ENCODE peak calls at places on chromosome 1, in seven cellular contexts. F is GM12878, C is uterus, O is ovary, D is sigmoid colon, N is HCT116, R is transverse colon. Y is an unnamed sample. For H3K27me3 and H3K9me3, the result is how much of the 10 kb centered on the place peaks cover.

GRCh38 chr1:11473635-11474034 is 5.3 kb upstream of the DISP3 start:
- DNase-seq in N (no peak), F (no peak), D (no peak), O (no peak), C (no peak), R (no peak), Y (no peak)

GRCh38 chr1:196115641-196116040 is 492.6 kb downstream of the KCNT2 start:
- DNase-seq in C (no peak), O (no peak), F (no peak), R (no peak), D (no peak), N (no peak), Y (no peak)

GRCh38 chr1:183454377-183454776 is 17.9 kb upstream of the SMG7 start:
- DNase-seq in R (no peak), O (no peak), C (no peak), N (no peak), D (no peak), F (no peak), Y (no peak)

GRCh38 chr1:203860396-203860951 is 925 bp upstream of the SNRPE start:
- DNase-seq in F (no peak), D (no peak), O (peak), N (no peak), R (peak), C (peak), Y (no peak)

GRCh38 chr1:229406798-229407197 is 27.1 kb downstream of the ACTA1 start:
- DNase-seq in N (no peak), D (no peak), F (no peak), C (no peak), R (peak), O (no peak), Y (no peak)

GRCh38 chr1:68141079-68141800 is 90.8 kb upstream of the DIRAS3 start:
- DNase-seq in R (no peak), N (no peak), F (no peak), D (no peak), O (peak), C (no peak), Y (no peak)

GRCh38 chr1:27408151-27408550 is 15.7 kb downstream of the GPR3 start:
- DNase-seq in D (no peak), F (no peak), R (no peak), N (no peak), O (no peak), C (no peak), Y (no peak)

GRCh38 chr1:17531682-17532487 is 7.6 kb upstream of the ARHGEF10L start:
- DNase-seq in D (peak), N (peak), R (peak), O (peak), C (peak), F (no peak), Y (no peak)

DNA sequence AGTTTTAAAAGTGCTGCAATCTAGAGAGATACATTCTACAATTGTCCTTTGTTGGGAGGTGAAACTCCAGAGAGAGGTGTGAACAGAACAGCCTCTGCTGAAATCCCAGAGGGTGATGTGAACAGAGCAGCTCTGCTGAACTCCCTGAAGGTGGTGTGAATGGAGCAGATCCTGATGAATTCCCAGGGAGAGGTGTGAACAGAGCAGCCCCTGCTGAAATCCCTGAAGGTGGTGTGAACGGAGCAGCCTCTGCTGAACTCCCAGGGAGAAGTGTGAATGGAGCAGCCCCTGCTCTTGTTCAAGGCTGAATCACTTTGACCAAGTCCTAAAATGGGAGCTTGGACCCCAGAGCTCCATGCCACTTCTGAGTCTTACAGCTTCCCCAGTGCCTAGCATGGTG is 94.7 kb downstream of the LACTBL1 start:
- DNase-seq in D (no peak), F (no peak), O (no peak), N (no peak), R (no peak), C (no peak), Y (no peak)
- H3K27me3 ChIP-seq in D (under half), F (under half), O (under half), N (under half), R (under half), C (under half), Y (under half)

DNA sequence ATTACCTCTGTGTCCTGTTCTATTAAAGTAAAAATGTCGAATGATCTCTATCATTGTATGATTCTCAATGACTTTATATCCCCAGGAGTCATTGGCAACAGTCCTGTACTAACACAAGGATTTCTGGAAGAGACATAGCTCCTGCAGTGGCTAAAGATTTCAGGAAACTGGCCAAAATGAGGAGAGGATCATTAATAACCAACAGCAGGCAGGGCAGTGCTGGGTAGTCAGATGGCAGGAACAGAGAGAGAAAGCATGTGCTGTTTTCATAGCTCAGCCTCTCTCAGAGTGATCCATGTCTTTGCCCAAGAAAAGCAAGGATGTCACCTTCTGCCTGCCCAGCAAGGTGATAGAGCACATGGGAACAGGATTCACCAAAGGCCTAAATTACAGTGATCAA is 604.7 kb upstream of the PLXNA2 start:
- DNase-seq in D (no peak), F (no peak), O (no peak), R (no peak), C (no peak), N (no peak), Y (no peak)
- TF ChIP-seq POLR2A in D (no peak), F (no peak), O (no peak), R (no peak), C (no peak), N (no peak), Y (no peak)

GRCh38 chr1:2832506-2833453 is 31.3 kb upstream of the TTC34 start:
- DNase-seq in F (no peak), D (no peak), O (no peak), N (no peak), R (no peak), C (no peak), Y (peak)
- H3K9me3 ChIP-seq in F (under half), D (under half), O (under half), N (under half), R (under half), C (under half), Y (under half)

DNA sequence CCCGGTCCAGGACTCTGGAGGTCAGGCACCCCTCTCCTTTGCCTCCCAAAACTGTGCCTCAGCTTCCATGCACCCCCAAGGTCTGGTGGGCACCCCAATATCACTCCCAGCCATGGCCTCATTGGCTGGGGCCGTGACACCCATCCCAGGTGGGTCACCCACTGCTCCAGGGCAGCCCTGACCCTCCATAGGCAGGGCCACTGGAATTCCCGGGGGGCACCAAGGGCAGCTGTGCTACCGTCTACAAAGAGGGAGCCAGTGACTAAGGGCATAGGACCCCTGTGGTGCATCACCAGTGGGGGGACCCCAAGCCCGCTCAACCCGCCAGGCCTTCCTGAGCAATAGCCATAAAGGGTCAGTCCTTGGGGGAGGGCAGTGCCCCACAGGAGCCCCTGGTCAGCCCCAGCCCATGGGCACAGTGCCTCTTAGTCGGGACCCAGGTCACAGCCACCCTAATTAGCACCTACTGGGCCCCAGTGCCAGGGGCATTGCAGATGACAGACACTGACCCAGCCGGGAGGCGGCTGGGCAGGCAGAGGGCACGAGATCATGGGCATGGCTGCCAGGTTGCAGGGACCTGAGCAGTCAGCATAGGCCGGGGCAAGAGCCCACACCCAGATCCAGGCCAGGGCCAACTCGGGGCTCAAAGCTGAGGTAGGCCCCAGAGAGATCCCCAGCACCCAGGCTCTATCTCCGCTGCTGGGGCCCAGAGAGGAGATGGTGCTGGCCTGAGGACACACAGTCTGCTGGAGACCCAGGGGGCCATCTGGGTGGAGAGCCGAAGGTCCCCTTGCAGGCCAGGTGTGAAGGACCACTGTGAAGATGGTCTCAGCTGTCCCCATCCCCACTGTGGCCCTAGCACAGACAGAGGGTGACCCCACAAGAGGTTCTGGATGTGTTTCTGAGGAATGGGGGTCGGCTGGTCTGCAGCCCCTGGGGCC is 19.0 kb upstream of the ARF1 start:
- DNase-seq in F (no peak), N (no peak), O (no peak), D (peak), R (no peak), C (no peak), Y (no peak)
- H3K27me3 ChIP-seq in F (under half), N (under half), O (under half), D (half or more), R (half or more), C (half or more), Y (under half)

GRCh38 chr1:51329443-51330325 is 678 bp downstream of the TTC39A start:
- DNase-seq in D (peak), N (no peak), O (no peak), C (no peak), F (no peak), R (peak), Y (peak)

GRCh38 chr1:51330331-51331201 is at the start of gene TTC39A:
- DNase-seq in N (no peak), C (no peak), R (no peak), D (no peak), F (no peak), O (no peak), Y (no peak)

GRCh38 chr1:51328279-51328678 is 2.1 kb downstream of the TTC39A start:
- DNase-seq in D (no peak), O (no peak), R (no peak), F (no peak), C (no peak), N (no peak), Y (no peak)

GRCh38 chr1:51328926-51329325 is 1.4 kb downstream of the TTC39A start:
- DNase-seq in C (no peak), O (no peak), F (no peak), D (no peak), N (no peak), R (no peak), Y (no peak)

DNA sequence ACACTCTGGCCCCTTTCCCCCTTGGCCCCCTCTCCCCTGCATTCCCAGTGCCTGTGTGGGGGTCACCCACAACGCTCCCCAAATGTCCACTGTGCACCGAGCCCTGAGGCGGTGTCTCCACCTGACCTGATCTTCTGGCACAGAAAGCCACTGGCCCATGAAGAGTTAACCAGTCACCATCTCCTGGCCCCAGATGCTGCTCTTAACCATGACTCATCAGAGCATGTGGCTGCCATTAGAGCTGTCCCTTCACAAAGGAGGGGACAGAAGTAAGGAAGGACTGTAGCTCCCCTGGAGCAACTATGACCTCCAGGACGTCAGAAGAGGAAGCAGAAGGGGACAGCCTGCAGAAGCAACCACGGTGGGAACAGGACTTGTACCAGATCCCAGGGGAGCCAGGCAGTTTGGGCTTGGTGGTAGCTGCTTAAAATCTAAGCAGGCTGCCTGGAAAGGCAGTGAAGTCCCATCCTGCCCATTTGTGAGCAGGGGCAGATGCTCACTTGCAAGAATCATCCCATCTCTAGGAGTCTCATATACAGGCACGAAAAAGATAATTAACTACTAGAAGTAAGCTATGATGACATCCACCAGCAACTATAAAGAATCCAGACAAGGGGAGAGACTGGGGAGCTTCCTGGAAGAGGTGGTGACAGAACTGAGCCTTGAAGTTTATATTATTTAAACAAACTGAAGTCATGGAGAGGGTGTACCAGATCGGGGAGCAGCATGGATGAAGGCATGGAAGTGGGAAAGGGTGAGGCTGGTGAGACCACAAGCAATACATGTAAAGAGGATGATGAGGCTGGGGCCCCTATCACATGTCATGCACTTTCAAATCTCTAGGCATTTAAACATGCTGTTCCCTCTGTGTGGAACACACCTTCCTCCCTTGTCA is 1.1 kb upstream of the TTC39A start:
- DNase-seq in C (no peak), O (no peak), N (peak), D (no peak), F (peak), R (peak), Y (no peak)
- TF ChIP-seq POLR2A in C (no peak), O (no peak), N (peak), D (no peak), F (no peak), R (peak), Y (no peak)

DNA sequence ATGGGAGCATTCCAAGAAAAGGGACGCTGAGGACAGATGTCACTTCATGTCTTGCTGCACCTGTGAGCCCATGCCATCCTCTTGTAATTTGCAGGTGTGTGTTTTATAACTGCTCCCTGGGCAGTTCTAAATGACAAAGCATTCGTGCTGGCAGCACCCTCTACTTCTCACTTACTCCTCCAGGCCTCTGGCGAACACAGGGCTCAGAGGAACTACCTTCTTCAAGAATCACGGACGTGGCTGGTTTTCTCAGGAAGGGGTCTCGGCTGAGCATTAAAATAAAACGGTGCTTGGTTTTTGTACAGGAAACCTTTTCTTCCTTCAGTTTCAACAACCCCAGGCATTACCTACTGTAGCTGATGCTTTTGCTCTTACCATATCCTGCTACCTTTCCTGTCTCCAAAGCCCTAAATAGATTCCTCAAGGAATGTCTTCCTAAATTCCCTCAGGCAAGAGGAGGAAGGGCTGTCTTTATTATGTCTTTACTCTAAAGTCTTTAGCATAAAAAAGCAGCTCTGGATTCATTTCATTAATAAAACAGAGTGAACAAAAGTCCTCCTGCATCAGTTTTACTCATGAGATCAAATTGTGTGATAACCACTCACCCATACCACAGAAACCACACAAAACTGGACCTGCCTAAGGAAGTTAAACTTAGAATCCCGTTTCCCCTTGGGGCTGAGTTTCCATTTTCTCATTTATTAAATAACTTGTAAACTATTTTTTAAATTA is 79.0 kb upstream of the MAP10 start:
- DNase-seq in C (no peak), N (no peak), F (no peak), R (no peak), O (no peak), D (no peak), Y (no peak)
- H3K9me3 ChIP-seq in C (under half), N (under half), F (under half), R (under half), O (under half), D (under half), Y (under half)

DNA sequence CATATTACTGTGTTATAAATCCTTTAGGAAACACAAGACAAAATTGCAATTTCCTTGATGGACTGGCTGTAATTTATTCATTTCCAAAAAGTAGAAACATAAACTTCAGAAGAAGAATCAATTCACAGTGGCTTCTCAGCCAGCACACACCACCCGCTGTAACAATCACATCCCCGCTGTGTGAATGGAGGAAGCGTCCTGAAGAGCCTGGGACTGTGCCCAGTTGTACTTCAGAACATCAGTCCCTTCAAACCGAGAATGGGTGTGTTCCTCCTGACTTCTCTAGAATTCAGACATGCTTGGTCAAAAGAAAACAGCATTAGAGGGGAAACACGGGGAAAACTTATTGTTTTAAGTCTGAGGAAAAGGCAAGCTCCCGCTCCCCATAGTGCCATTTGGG is 28.8 kb upstream of the CD84 start:
- DNase-seq in R (no peak), C (no peak), F (no peak), O (no peak), D (no peak), N (no peak), Y (no peak)
- H3K27me3 ChIP-seq in R (under half), C (under half), F (under half), O (under half), D (under half), N (under half), Y (under half)

GRCh38 chr1:213020016-213020415 is 4.3 kb upstream of the ANGEL2 start:
- DNase-seq in R (no peak), C (no peak), D (no peak), F (no peak), O (no peak), N (no peak), Y (no peak)

GRCh38 chr1:213014642-213015041 is 1.0 kb downstream of the ANGEL2 start:
- DNase-seq in C (no peak), F (no peak), O (peak), N (no peak), R (no peak), D (no peak), Y (no peak)

GRCh38 chr1:213017447-213018273 is 2.0 kb upstream of the ANGEL2 start:
- DNase-seq in F (no peak), R (no peak), N (no peak), O (no peak), D (no peak), C (no peak), Y (no peak)

GRCh38 chr1:213019450-213019849 is 3.8 kb upstream of the ANGEL2 start:
- DNase-seq in O (no peak), F (no peak), D (no peak), N (no peak), R (no peak), C (no peak), Y (no peak)

DNA sequence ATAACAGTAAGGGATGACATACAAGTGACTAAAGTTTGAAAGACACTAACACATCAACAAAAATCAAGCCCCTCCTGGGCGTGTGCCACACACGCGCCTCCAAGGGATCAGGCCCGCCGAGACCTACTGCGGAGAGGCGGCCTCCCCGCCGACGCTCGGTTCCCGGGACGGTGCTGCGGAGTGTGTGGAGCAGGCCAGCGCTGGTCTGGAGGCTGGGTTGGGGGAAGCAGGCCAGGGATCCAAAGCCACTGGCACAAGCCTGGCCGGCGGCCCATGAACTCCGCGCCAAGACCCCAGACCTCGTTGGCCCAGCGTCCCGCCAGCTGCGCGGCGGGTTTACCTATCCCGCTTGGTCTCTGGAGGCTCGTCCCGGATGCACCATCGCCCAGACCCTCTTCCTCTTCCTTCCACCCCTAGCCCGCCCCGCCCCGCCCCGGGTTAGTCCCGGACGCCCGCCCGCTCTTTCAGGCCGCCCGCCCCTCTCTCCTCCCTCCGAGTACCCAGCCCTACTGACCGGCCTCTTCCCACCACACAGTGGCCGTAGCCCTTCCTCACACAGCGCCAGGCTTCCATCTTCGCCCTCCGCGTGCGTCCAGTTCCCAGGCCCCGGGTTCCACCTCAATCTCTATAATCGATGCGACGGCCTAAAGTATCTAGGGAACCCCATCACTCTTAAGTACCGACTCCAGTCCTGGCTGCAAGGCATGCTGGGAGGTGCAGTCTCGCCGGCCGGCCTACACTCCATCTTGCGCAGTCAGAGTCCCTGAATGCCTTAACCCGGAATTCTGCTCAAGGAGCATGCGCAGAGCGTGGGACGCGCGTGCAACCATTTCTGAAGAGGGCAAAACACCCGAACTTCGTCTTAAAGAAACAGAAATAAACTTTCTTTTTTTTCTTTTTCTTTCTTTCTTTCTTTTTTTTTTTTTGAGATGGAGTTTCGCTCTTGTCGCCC is at the start of gene ANGEL2:
- DNase-seq in R (peak), F (peak), D (peak), C (peak), O (peak), N (peak), Y (peak)
- TF ChIP-seq POLR2A in R (peak), F (peak), D (peak), C (peak), O (peak), N (peak), Y (peak)

GRCh38 chr1:2826316-2826715 is 24.8 kb upstream of the TTC34 start:
- DNase-seq in F (no peak), O (no peak), N (no peak), R (no peak), D (no peak), C (no peak), Y (peak)
- H3K9me3 ChIP-seq in F (under half), O (under half), N (under half), R (under half), D (under half), C (under half), Y (under half)